ENCODE peak calls at places on chromosome 12, in ten cellular contexts. A, W, Q, P, K, D, J, G, U and F are unnamed samples. For H3K36me3, the result is how much of the 10 kb centered on the place peaks cover.

GRCh38 chr12:57893460-57894353 is 47.2 kb upstream of the CTDSP2 start:
- DNase-seq in A (peak), J (peak), G (peak), Q (peak), K (peak), U (no peak), D (peak), W (peak), P (peak), F (peak)

GRCh38 chr12:111248221-111248620 is 120.7 kb downstream of the PHETA1 start:
- DNase-seq in Q (peak), U (no peak), J (no peak), K (no peak), G (no peak), D (peak), A (peak), P (no peak), W (no peak), F (peak)

GRCh38 chr12:1590083-1590979 is 4.0 kb downstream of the FBXL14 start:
- DNase-seq in D (peak), G (peak), W (peak), A (no peak), Q (no peak), K (no peak), J (no peak), U (no peak), P (no peak), F (peak)

GRCh38 chr12:6613776-6614512 is 6.8 kb upstream of the CHD4 start:
- DNase-seq in Q (peak), U (peak), W (peak), K (peak), D (peak), J (peak), P (peak), G (peak), A (peak), F (peak)

GRCh38 chr12:9381619-9382018 is 173.4 kb upstream of the PZP start:
- DNase-seq in P (no peak), G (no peak), D (no peak), A (no peak), J (no peak), K (no peak), W (no peak), Q (no peak), U (no peak), F (no peak)

GRCh38 chr12:94760786-94761185 is 110.4 kb upstream of the TMCC3 start:
- DNase-seq in A (no peak), Q (no peak), G (no peak), W (no peak), J (no peak), K (no peak), U (no peak), P (no peak), D (no peak), F (no peak)

GRCh38 chr12:19045421-19045820 is 84.1 kb upstream of the PLEKHA5 start:
- DNase-seq in J (no peak), Q (no peak), G (no peak), P (peak), D (no peak), K (no peak), W (no peak), A (no peak), U (no peak), F (no peak)

GRCh38 chr12:18400186-18400585 is 138.9 kb downstream of the PIK3C2G start:
- DNase-seq in A (no peak), K (no peak), D (no peak), J (no peak), G (no peak), U (no peak), W (no peak), Q (no peak), P (peak), F (no peak)

GRCh38 chr12:116556964-116557706 is 2.0 kb upstream of the MAP1LC3B2 start:
- DNase-seq in J (no peak), K (no peak), A (no peak), P (no peak), U (no peak), W (no peak), G (no peak), Q (no peak), D (no peak), F (no peak)

GRCh38 chr12:58008658-58009057 is 67.3 kb downstream of the ATP23 start:
- DNase-seq in K (no peak), J (no peak), D (no peak), U (no peak), Q (no peak), G (no peak), W (no peak), A (no peak), P (no peak), F (no peak)

GRCh38 chr12:12387521-12387920 is 30.6 kb downstream of the BORCS5 start:
- DNase-seq in A (peak), Q (no peak), K (no peak), U (no peak), W (no peak), D (peak), G (no peak), P (peak), J (no peak), F (no peak)

GRCh38 chr12:13530966-13531365 is 334.4 kb downstream of the EMP1 start:
- DNase-seq in Q (peak), G (no peak), K (no peak), P (no peak), U (no peak), D (no peak), J (no peak), A (no peak), W (no peak), F (no peak)

GRCh38 chr12:123164222-123164621 is 13.3 kb upstream of the PITPNM2 start:
- DNase-seq in P (no peak), Q (no peak), D (no peak), J (no peak), A (peak), W (no peak), U (no peak), G (no peak), K (no peak), F (no peak)

GRCh38 chr12:34341362-34341733 is 319.1 kb downstream of the ALG10 start:
- DNase-seq in J (no peak), G (no peak), U (no peak), A (no peak), D (no peak), W (no peak), K (no peak), P (no peak), Q (no peak), F (no peak)

GRCh38 chr12:120079352-120080042 is 37.1 kb downstream of the RAB35 start:
- DNase-seq in K (no peak), Q (no peak), P (no peak), J (no peak), U (peak), W (no peak), D (no peak), A (peak), G (peak), F (no peak)

GRCh38 chr12:84697141-84697540 is 215.5 kb downstream of the SLC6A15 start:
- DNase-seq in W (no peak), Q (no peak), J (no peak), K (no peak), A (no peak), G (no peak), D (no peak), U (no peak), P (peak), F (peak)

GRCh38 chr12:65881348-65881961 is 57.2 kb downstream of the HMGA2 start:
- DNase-seq in W (no peak), G (no peak), D (no peak), J (peak), U (no peak), K (peak), Q (no peak), A (peak), P (no peak), F (peak)

GRCh38 chr12:67640863-67641262 is 7.7 kb upstream of the DYRK2 start:
- DNase-seq in U (no peak), G (no peak), J (no peak), K (no peak), D (no peak), W (no peak), Q (no peak), A (no peak), P (no peak), F (no peak)

GRCh38 chr12:20212036-20212435 is 156.3 kb upstream of the PDE3A start:
- DNase-seq in A (peak), U (no peak), J (no peak), P (no peak), Q (no peak), D (no peak), G (no peak), W (no peak), K (no peak), F (no peak)

GRCh38 chr12:92502417-92503028 is 200.3 kb upstream of the PLEKHG7 start:
- DNase-seq in W (no peak), A (no peak), P (no peak), K (peak), D (no peak), Q (no peak), J (no peak), U (peak), G (no peak), F (no peak)

GRCh38 chr12:90510948-90511347 is 444.0 kb downstream of the CCER1 start:
- DNase-seq in Q (no peak), A (peak), D (no peak), P (peak), W (no peak), U (no peak), G (no peak), K (no peak), J (no peak), F (no peak)

GRCh38 chr12:82942963-82943362 is 256.3 kb downstream of the TMTC2 start:
- DNase-seq in J (no peak), P (no peak), D (no peak), U (no peak), W (no peak), K (no peak), A (peak), Q (no peak), G (no peak), F (no peak)

GRCh38 chr12:86660488-86661171 is 404.4 kb upstream of the MGAT4C start:
- DNase-seq in W (no peak), Q (no peak), K (no peak), U (no peak), P (peak), G (no peak), D (no peak), J (no peak), A (peak), F (no peak)

GRCh38 chr12:68794653-68795253 is 13.2 kb upstream of the MDM2 start:
- DNase-seq in U (no peak), W (no peak), A (peak), J (no peak), P (peak), K (no peak), G (no peak), D (no peak), Q (no peak), F (no peak)

GRCh38 chr12:76374395-76375020 is 26.3 kb upstream of the BBS10 start:
- DNase-seq in Q (no peak), K (no peak), W (no peak), A (peak), G (no peak), J (no peak), D (no peak), P (no peak), U (no peak), F (no peak)

GRCh38 chr12:93025145-93026103 is 96.3 kb upstream of the EEA1 start:
- DNase-seq in D (no peak), W (peak), A (peak), U (peak), K (no peak), Q (no peak), P (peak), G (no peak), J (no peak), F (peak)

GRCh38 chr12:101470939-101471338 is 4.2 kb upstream of the SPIC start:
- DNase-seq in Q (no peak), U (no peak), P (no peak), A (no peak), K (no peak), W (no peak), G (no peak), D (no peak), J (no peak), F (no peak)

GRCh38 chr12:51419473-51420228 is 5.0 kb upstream of the SLC4A8 start:
- DNase-seq in G (no peak), U (no peak), A (peak), K (no peak), D (no peak), Q (no peak), W (no peak), P (no peak), J (no peak), F (no peak)

GRCh38 chr12:104351023-104351983 is 47.8 kb downstream of the EID3 start:
- DNase-seq in P (no peak), J (no peak), D (no peak), W (no peak), A (no peak), G (no peak), Q (no peak), U (no peak), K (no peak), F (peak)

GRCh38 chr12:74985293-74985985 is 224.2 kb downstream of the KCNC2 start:
- DNase-seq in W (no peak), K (no peak), P (no peak), A (no peak), J (no peak), D (no peak), G (peak), Q (peak), U (no peak), F (no peak)

GRCh38 chr12:2185751-2186341 is 133.1 kb downstream of the CACNA1C start:
- DNase-seq in D (no peak), W (no peak), K (no peak), U (no peak), P (no peak), J (no peak), G (no peak), A (no peak), Q (no peak), F (no peak)

GRCh38 chr12:63668028-63668799 is at the start of gene DPY19L2:
- DNase-seq in P (peak), Q (peak), W (peak), D (peak), J (peak), U (peak), G (peak), K (peak), A (peak), F (peak)

GRCh38 chr12:85725991-85726390 is 110.2 kb downstream of the RASSF9 start:
- DNase-seq in K (no peak), J (no peak), A (no peak), Q (no peak), D (no peak), P (no peak), W (no peak), U (no peak), G (no peak), F (no peak)

GRCh38 chr12:10395390-10395998 is 5.7 kb upstream of the KLRK1 start:
- DNase-seq in U (no peak), W (peak), Q (no peak), J (peak), A (peak), D (no peak), K (peak), P (peak), G (no peak), F (peak)

GRCh38 chr12:42090899-42091298 is 53.8 kb downstream of the GXYLT1 start:
- DNase-seq in G (no peak), A (peak), Q (no peak), D (no peak), U (no peak), W (no peak), K (no peak), J (no peak), P (peak), F (peak)

GRCh38 chr12:110012137-110012536 is 12.9 kb downstream of the ANKRD13A start:
- DNase-seq in P (no peak), G (no peak), A (no peak), Q (peak), D (no peak), W (no peak), K (no peak), J (no peak), U (peak), F (no peak)

GRCh38 chr12:110012659-110013058 is 13.4 kb downstream of the ANKRD13A start:
- DNase-seq in W (no peak), A (no peak), D (no peak), Q (no peak), P (no peak), J (no peak), G (no peak), U (no peak), K (no peak), F (no peak)

GRCh38 chr12:110007874-110008273 is 8.6 kb downstream of the ANKRD13A start:
- DNase-seq in G (no peak), P (no peak), J (no peak), A (no peak), W (no peak), K (no peak), Q (no peak), D (no peak), U (no peak), F (no peak)

GRCh38 chr12:110015132-110015531 is 15.9 kb downstream of the ANKRD13A start:
- DNase-seq in U (peak), A (no peak), J (no peak), Q (no peak), D (no peak), W (no peak), K (no peak), G (no peak), P (no peak), F (no peak)

DNA sequence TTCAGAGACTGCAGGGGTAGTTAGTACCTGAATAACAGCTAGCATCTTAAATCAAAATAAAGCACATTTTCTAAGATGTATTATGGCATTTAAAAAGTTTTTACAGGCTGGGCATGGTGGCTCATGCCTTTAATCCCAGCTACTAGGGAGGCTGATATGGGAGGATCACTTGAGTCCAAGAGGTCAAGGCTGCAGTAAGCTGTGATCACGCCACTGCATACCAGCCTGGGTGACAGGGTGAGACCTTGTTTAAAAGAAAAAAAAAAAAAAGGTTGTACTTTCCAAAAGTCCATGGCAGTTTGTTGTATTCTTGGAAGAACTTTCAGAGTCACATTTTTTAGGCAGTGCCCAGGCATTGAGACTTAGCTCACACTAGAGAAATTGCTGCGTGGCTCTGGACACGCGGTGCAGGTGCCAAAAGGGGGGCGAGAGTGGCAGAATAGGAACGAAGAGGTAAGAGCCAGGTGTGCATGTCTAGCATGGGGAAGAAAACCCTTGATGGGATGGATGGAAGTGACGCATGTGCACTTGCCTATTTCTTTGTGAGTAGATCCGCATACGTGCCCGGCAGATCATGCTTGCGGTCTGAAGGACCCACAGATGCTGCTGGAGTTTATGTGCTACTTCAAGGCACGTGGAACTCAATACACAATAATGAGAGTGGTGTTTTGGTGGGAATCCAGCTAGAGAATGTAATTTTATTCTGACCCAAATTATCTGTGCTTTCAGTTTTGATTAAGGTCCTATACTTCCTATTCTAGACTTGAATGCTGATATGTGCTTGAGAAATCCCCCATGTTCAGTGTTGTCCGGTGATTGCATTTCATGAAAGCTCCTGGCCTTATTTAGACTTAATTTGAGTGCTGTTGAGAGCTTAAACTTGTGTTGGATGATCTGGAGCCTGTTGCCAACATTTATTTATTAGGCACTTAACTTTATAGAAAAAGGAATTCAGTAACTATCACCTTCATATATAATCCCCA is 11.9 kb downstream of the ANKRD13A start:
- DNase-seq in G (no peak), P (no peak), D (no peak), U (peak), Q (no peak), K (no peak), J (no peak), W (no peak), A (no peak), F (no peak)
- H3K4me3 ChIP-seq in G (no peak), P (no peak), D (no peak), U (peak), Q (no peak), K (no peak), J (no peak), W (no peak), A (no peak), F (no peak)

GRCh38 chr12:96313606-96314005 is 86.6 kb downstream of the CDK17 start:
- DNase-seq in U (peak), P (no peak), W (no peak), D (no peak), Q (no peak), K (no peak), G (no peak), A (no peak), J (no peak), F (no peak)
- H3K36me3 ChIP-seq in U (under half), P (under half), W (under half), D (under half), Q (under half), K (under half), G (under half), A (under half), J (under half), F (under half)

GRCh38 chr12:52813885-52814709 is at the start of gene KRT4:
- DNase-seq in U (no peak), A (no peak), J (no peak), Q (no peak), K (no peak), W (no peak), G (no peak), D (no peak), P (no peak), F (no peak)
- H3K4me3 ChIP-seq in U (no peak), A (no peak), J (no peak), Q (no peak), K (no peak), W (no peak), G (no peak), D (no peak), P (no peak), F (no peak)

GRCh38 chr12:4490973-4491372 is 45.4 kb upstream of the FGF6 start:
- DNase-seq in D (no peak), J (no peak), A (no peak), U (no peak), P (no peak), G (no peak), K (no peak), Q (no peak), W (no peak), F (no peak)

GRCh38 chr12:4483885-4484823 is 38.5 kb upstream of the FGF6 start:
- DNase-seq in A (peak), Q (no peak), D (no peak), G (no peak), P (no peak), U (no peak), J (no peak), K (no peak), W (no peak), F (no peak)

GRCh38 chr12:4486049-4486699 is 40.6 kb upstream of the FGF6 start:
- DNase-seq in Q (no peak), D (no peak), K (no peak), W (no peak), A (no peak), U (no peak), J (no peak), P (no peak), G (no peak), F (no peak)

GRCh38 chr12:4487024-4487423 is 41.4 kb upstream of the FGF6 start:
- DNase-seq in J (no peak), A (no peak), G (no peak), D (no peak), Q (no peak), K (no peak), W (no peak), U (no peak), P (no peak), F (no peak)

DNA sequence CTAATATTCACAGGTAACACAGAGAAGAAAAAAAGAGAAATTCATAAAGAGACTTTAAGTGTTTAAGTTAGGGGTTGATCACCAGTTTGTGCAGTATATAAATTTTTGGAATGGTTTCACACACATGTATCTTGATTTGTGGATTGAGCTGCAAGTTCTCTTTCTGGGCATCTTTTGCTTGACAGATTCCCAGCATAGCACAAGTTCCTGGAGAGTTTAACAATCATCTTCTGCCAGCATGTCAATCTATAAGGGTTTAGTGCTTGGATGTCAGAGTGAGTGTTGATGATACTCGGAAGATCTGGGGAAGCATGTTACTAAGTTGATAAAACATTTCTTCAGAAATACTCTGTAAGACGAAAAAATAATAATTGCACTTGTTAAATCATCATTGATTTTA is 43.9 kb upstream of the FGF6 start:
- DNase-seq in J (no peak), K (no peak), U (no peak), G (no peak), Q (no peak), A (no peak), W (no peak), D (no peak), P (no peak), F (no peak)
- H3K36me3 ChIP-seq in J (under half), K (under half), U (under half), G (under half), Q (half or more), A (under half), W (half or more), D (under half), P (under half), F (under half)